ENCODE peak calls at places on chromosomes 7 and 10, in four cellular contexts. G, L, V and T are unnamed samples.

GRCh38 chr10:77877461-77878344 is 48.9 kb downstream of the DLG5 start:
- DNase-seq in G (no peak), L (no peak), V (no peak), T (no peak)

GRCh38 chr7:99171731-99172130 is 27.8 kb upstream of the SMURF1 start:
- DNase-seq in G (no peak), V (no peak), L (no peak), T (no peak)

GRCh38 chr7:25860206-25860881 is 291.7 kb upstream of the NFE2L3 start:
- DNase-seq in L (peak; percentile 52), G (no peak), V (no peak), T (no peak)

GRCh38 chr7:2016021-2016631 is 216.6 kb downstream of the MAD1L1 start:
- DNase-seq in G (no peak), L (no peak), V (no peak), T (no peak)

GRCh38 chr7:135562720-135563119 is 5.0 kb downstream of the NUP205 start:
- DNase-seq in G (no peak), V (no peak), L (no peak), T (no peak)

GRCh38 chr10:21638681-21639080 is 104.6 kb downstream of the MLLT10 start:
- DNase-seq in G (no peak), V (no peak), L (no peak), T (no peak)

GRCh38 chr7:4399596-4399995 is 282.5 kb upstream of the FOXK1 start:
- DNase-seq in V (no peak), G (no peak), L (no peak), T (no peak)

GRCh38 chr10:126302831-126303230 is 85.4 kb downstream of the ADAM12 start:
- DNase-seq in V (no peak), L (no peak), G (no peak), T (no peak)

GRCh38 chr7:101598981-101599681 is 30.0 kb downstream of the MYL10 start:
- DNase-seq in L (no peak), G (no peak), V (peak; percentile 17), T (no peak)

GRCh38 chr7:44975331-44976039 is 3.3 kb downstream of the MYO1G start:
- DNase-seq in L (no peak), G (no peak), V (no peak), T (no peak)

GRCh38 chr10:71394926-71395562 is 1.7 kb upstream of the CDH23 start:
- DNase-seq in L (no peak), V (no peak), G (no peak), T (no peak)

GRCh38 chr7:131521651-131522163 is 34.7 kb downstream of the PODXL start:
- DNase-seq in L (no peak), G (no peak), V (no peak), T (no peak)

GRCh38 chr7:80060218-80060806 is 74.3 kb upstream of the GNAI1 start:
- DNase-seq in V (peak; percentile 41), G (peak; percentile 63), L (peak; percentile 27), T (peak; percentile 62)

GRCh38 chr10:124791378-124792348 is at the start of gene EEF1AKMT2:
- DNase-seq in L (peak; percentile 91), G (peak; percentile 86), V (peak; percentile 79), T (peak; percentile 47)
- TF ChIP-seq CTCF in L (no peak), G (peak; percentile 39), V (peak; percentile 66), T (no peak)

DNA sequence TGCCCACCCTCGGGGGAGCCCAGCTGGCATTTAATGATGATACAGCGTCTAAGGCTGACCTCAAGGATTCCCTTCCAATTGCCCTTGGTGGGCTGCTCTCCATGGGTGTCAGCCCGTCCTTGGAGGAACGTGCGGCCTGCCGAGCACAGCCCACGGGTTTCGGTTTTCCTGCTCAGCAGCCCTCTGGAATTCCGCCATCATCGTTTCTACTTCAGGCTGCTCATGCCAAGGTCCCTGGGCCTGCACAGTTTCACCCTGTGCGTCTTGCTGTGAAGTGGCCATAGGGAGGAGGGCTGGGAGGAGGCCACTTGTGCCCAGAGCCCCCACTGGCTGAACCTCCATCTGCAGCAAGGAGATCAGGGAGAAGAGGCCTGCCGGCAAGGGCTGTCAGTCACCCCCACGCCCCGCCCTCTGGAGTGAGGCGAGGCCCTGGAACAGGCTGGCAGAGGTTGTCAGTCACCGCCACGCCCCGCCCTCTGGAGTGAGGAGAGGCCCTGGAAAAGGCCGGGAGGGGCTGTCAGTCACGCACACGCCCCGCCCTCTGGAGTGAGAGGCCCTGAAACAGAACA is 82.8 kb downstream of the CHST15 start:
- DNase-seq in G (peak; percentile 24), L (peak; percentile 4), V (no peak), T (no peak)
- TF ChIP-seq TCF7L2 in G (no peak), L (no peak), V (no peak), T (no peak)

DNA sequence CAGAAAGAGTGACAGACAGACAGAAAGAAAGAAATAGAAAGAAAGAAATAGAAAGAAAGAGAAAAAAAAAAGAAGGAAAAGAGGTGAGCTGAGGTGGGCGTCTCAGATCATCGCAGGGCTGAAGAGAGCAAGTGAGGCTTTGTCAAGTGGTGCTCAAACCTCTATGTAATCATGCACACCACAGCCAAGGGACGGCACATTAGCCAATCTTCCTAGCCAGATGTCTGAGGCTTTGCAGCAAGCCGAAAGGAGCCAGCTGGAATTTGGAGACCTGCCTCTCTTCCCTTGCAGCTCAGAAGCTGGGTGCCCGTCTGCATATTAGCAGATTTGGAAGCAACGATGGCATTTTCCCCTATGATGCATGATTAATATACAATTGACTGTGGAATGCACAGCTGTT is 52.5 kb downstream of the ADRA2A start:
- DNase-seq in G (no peak), L (no peak), V (no peak), T (no peak)
- TF ChIP-seq SIN3A in G (no peak), L (no peak), V (no peak), T (no peak)

GRCh38 chr10:69451784-69452251 is 553 bp downstream of the TSPAN15 start:
- DNase-seq in V (no peak), L (no peak), G (no peak), T (no peak)

GRCh38 chr10:69452676-69453415 is 1.6 kb downstream of the TSPAN15 start:
- DNase-seq in L (no peak), V (no peak), G (no peak), T (no peak)

GRCh38 chr10:69451209-69451783 is at the start of gene TSPAN15:
- DNase-seq in G (peak; percentile 75), L (peak; percentile 78), V (peak; percentile 68), T (no peak)

GRCh38 chr10:69446650-69447151 is 4.6 kb upstream of the TSPAN15 start:
- DNase-seq in G (peak; percentile 63), V (peak; percentile 81), L (peak; percentile 45), T (peak; percentile 91)

GRCh38 chr10:69449841-69450240 is 1.4 kb upstream of the TSPAN15 start:
- DNase-seq in G (peak; percentile 77), V (peak; percentile 73), L (peak; percentile 67), T (peak; percentile 69)
- TF ChIP-seq CTCF in G (peak; percentile 71), V (peak; percentile 47), L (peak; percentile 74), T (peak; percentile 91)

GRCh38 chr10:103451871-103452713 is at the start of gene CALHM2:
- DNase-seq in L (no peak), G (no peak), V (peak; percentile 13), T (no peak)

GRCh38 chr10:103450201-103450695 is 1.9 kb downstream of the CALHM2 start:
- DNase-seq in G (no peak), V (no peak), L (no peak), T (no peak)

GRCh38 chr10:103449208-103450144 is 2.7 kb downstream of the CALHM2 start:
- DNase-seq in L (no peak), G (no peak), V (no peak), T (no peak)

GRCh38 chr10:103452714-103453230 is 602 bp upstream of the CALHM2 start:
- DNase-seq in L (no peak), G (no peak), V (no peak), T (no peak)

GRCh38 chr10:103451091-103451801 is 924 bp downstream of the CALHM2 start:
- DNase-seq in G (peak; percentile 73), V (no peak), L (peak; percentile 12), T (no peak)
- TF ChIP-seq TCF7L2 in G (peak; percentile 97), V (no peak), L (no peak), T (peak; percentile 38)

GRCh38 chr10:27601519-27601918 is 97.4 kb downstream of the RAB18 start:
- DNase-seq in G (no peak), L (no peak), V (peak; percentile 23), T (no peak)
- TF ChIP-seq SIN3A in G (no peak), L (no peak), V (no peak), T (no peak)

DNA sequence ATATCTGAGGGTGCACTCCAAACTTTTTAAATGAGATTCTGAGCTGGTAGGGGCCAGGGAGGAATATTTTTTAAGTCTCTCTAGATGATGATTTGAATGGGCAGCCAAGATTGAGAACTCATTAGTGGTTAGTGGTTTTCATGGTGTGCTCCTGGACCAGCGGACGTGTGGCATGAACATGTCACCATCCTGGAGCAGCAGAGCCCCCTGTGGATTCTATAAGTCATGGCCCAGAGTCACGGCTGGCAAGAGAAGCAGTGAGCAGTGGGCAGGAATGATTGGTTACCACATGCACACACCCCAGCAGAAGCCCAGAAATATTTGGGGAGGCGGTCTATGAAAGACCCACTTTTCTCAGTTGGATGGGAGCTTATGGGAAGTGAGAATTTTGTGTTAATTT is 21.2 kb upstream of the UCN3 start:
- DNase-seq in L (peak; percentile 19), V (peak; percentile 44), G (no peak), T (no peak)
- TF ChIP-seq CTCF in L (peak; percentile 48), V (peak; percentile 58), G (no peak), T (peak; percentile 21)

GRCh38 chr7:88328787-88329186 is 22.1 kb upstream of the STEAP4 start:
- DNase-seq in G (no peak), V (no peak), L (no peak), T (no peak)
- TF ChIP-seq TCF7L2 in G (no peak), V (no peak), L (no peak), T (no peak)